ENCODE peak calls at places on chromosome 6, in eight cellular contexts. U, S, A, F, I, H, Y and W are unnamed samples.

GRCh38 chr6:84847349-84848160 is 83.2 kb upstream of the TBX18 start:
- DNase-seq in S (no peak), A (no peak), U (peak), F (no peak), I (no peak), Y (no peak), H (peak), W (peak)

GRCh38 chr6:116465246-116465645 is 4.1 kb downstream of the CALHM6 start:
- DNase-seq in S (no peak), I (no peak), U (no peak), H (no peak), Y (no peak), A (no peak), F (no peak), W (no peak)

GRCh38 chr6:14544689-14545088 is 427.1 kb downstream of the CD83 start:
- DNase-seq in H (no peak), Y (no peak), U (no peak), F (no peak), S (no peak), I (no peak), A (no peak), W (no peak)

GRCh38 chr6:77415706-77416105 is 47.6 kb downstream of the HTR1B start:
- DNase-seq in Y (no peak), F (no peak), A (no peak), H (no peak), I (no peak), U (no peak), S (no peak), W (no peak)

GRCh38 chr6:44054635-44055559 is 72.4 kb downstream of the MRPL14 start:
- DNase-seq in Y (no peak), S (no peak), U (no peak), I (no peak), H (no peak), F (no peak), A (no peak), W (no peak)

GRCh38 chr6:3568396-3569082 is 111.7 kb upstream of the SLC22A23 start:
- DNase-seq in I (no peak), F (no peak), S (no peak), H (no peak), U (peak), A (no peak), Y (no peak), W (peak)

GRCh38 chr6:135901776-135902524 is 50.4 kb downstream of the PDE7B start:
- DNase-seq in F (peak), U (peak), Y (no peak), H (no peak), S (no peak), I (no peak), A (no peak), W (peak)

GRCh38 chr6:5981274-5982026 is 25.3 kb downstream of the NRN1 start:
- DNase-seq in H (peak), I (no peak), S (no peak), U (no peak), A (no peak), F (no peak), Y (no peak), W (no peak)

GRCh38 chr6:8627085-8627861 is 191.9 kb upstream of the SLC35B3 start:
- DNase-seq in A (no peak), H (no peak), I (peak), F (no peak), U (no peak), Y (no peak), S (no peak), W (peak)

GRCh38 chr6:150517175-150517574 is 82.5 kb upstream of the PLEKHG1 start:
- DNase-seq in H (no peak), A (no peak), Y (no peak), F (no peak), S (no peak), U (no peak), I (no peak), W (no peak)

GRCh38 chr6:21748343-21749063 is 155.0 kb downstream of the SOX4 start:
- DNase-seq in S (no peak), A (no peak), F (no peak), U (peak), Y (no peak), I (peak), H (no peak), W (peak)

GRCh38 chr6:14458669-14459266 is 341.2 kb downstream of the CD83 start:
- DNase-seq in S (no peak), H (peak), F (no peak), Y (no peak), U (peak), A (no peak), I (no peak), W (peak)

GRCh38 chr6:44826277-44826676 is 438.8 kb downstream of the CDC5L start:
- DNase-seq in U (no peak), A (no peak), F (no peak), Y (no peak), H (no peak), S (no peak), I (no peak), W (no peak)

GRCh38 chr6:30883476-30883742 is 910 bp upstream of the DDR1 start:
- DNase-seq in H (no peak), U (no peak), A (no peak), I (no peak), F (no peak), S (no peak), Y (no peak), W (no peak)

GRCh38 chr6:3882865-3883264 is 33.7 kb downstream of the FAM50B start:
- DNase-seq in I (no peak), H (peak), A (no peak), F (no peak), U (peak), Y (no peak), S (no peak), W (no peak)

GRCh38 chr6:155341130-155341828 is 27.0 kb upstream of the TFB1M start:
- DNase-seq in I (peak), A (no peak), H (no peak), Y (peak), F (no peak), S (no peak), U (peak), W (peak)

GRCh38 chr6:161342039-161342438 is 68.2 kb upstream of the AGPAT4 start:
- DNase-seq in U (no peak), I (no peak), H (no peak), F (no peak), S (no peak), A (no peak), Y (no peak), W (no peak)

GRCh38 chr6:154606457-154606856 is 96.0 kb upstream of the CNKSR3 start:
- DNase-seq in U (no peak), H (no peak), S (no peak), A (peak), Y (peak), F (no peak), I (peak), W (no peak)

GRCh38 chr6:39686980-39687379 is 38.2 kb downstream of the KIF6 start:
- DNase-seq in F (no peak), H (no peak), U (no peak), Y (no peak), A (no peak), S (no peak), I (no peak), W (no peak)

GRCh38 chr6:6686748-6687601 is 98.5 kb downstream of the LY86 start:
- DNase-seq in I (no peak), U (peak), Y (no peak), A (no peak), F (peak), H (no peak), S (peak), W (peak)

GRCh38 chr6:112283621-112284020 is 29.3 kb upstream of the LAMA4 start:
- DNase-seq in Y (no peak), H (no peak), F (no peak), I (no peak), A (no peak), S (no peak), U (no peak), W (no peak)

GRCh38 chr6:122323361-122323760 is 76.1 kb upstream of the HSF2 start:
- DNase-seq in S (no peak), Y (no peak), I (no peak), F (no peak), U (no peak), H (no peak), A (no peak), W (peak)

GRCh38 chr6:163679753-163680152 is 265.2 kb downstream of the QKI start:
- DNase-seq in A (no peak), S (no peak), I (no peak), F (no peak), Y (no peak), U (peak), H (no peak), W (peak)

GRCh38 chr6:17311595-17312311 is 30.6 kb downstream of the RBM24 start:
- DNase-seq in I (no peak), A (no peak), Y (no peak), S (no peak), U (peak), F (peak), H (no peak), W (peak)

GRCh38 chr6:106486236-106486635 is 125.7 kb downstream of the CRYBG1 start:
- DNase-seq in A (no peak), H (no peak), I (no peak), Y (no peak), F (no peak), S (no peak), U (no peak), W (peak)

GRCh38 chr6:12956991-12957320 is 240.4 kb downstream of the PHACTR1 start:
- DNase-seq in S (no peak), I (no peak), U (no peak), A (no peak), Y (no peak), H (no peak), F (no peak), W (no peak)

GRCh38 chr6:227074-227782 is 65.1 kb upstream of the DUSP22 start:
- DNase-seq in A (no peak), F (no peak), U (no peak), H (no peak), Y (peak), I (peak), S (no peak), W (peak)

GRCh38 chr6:225121-225721 is 67.1 kb upstream of the DUSP22 start:
- DNase-seq in I (peak), Y (peak), A (no peak), H (no peak), U (no peak), F (peak), S (no peak), W (no peak)

GRCh38 chr6:225907-226306 is 66.4 kb upstream of the DUSP22 start:
- DNase-seq in U (no peak), Y (no peak), S (no peak), I (peak), H (no peak), A (no peak), F (no peak), W (no peak)

GRCh38 chr6:227812-228338 is 64.4 kb upstream of the DUSP22 start:
- DNase-seq in H (no peak), I (peak), A (no peak), U (no peak), F (no peak), Y (peak), S (no peak), W (no peak)

GRCh38 chr6:226516-227073 is 65.7 kb upstream of the DUSP22 start:
- DNase-seq in H (no peak), S (no peak), Y (peak), A (no peak), U (no peak), F (no peak), I (peak), W (no peak)
- TF ChIP-seq CTCF in H (no peak), S (no peak), Y (no peak), A (no peak), U (no peak), F (no peak), I (no peak), W (no peak)

DNA sequence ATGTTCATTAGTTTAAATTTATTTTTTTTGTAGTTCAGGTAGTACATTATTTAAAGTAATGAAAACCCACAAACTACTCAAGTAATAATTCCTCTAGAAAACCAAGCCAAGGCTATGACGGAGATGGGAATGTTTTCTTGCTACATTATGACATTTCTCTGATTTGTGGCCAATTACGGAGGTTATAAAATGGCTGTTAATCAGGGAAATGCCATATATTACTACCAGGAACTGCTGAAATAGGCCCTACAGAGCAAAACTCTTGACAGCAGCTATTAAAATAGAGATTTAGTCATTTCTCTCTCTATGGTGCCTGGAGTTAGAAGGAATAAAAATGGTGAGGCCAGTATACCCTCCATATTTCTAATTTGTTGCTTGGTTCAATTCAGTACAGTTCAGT is 280.0 kb downstream of the ARHGAP18 start:
- DNase-seq in A (no peak), S (no peak), U (no peak), F (no peak), Y (no peak), H (no peak), I (no peak), W (no peak)
- H3K4me3 ChIP-seq in A (no peak), S (no peak), U (no peak), F (no peak), Y (no peak), H (no peak), I (no peak), W (no peak)

DNA sequence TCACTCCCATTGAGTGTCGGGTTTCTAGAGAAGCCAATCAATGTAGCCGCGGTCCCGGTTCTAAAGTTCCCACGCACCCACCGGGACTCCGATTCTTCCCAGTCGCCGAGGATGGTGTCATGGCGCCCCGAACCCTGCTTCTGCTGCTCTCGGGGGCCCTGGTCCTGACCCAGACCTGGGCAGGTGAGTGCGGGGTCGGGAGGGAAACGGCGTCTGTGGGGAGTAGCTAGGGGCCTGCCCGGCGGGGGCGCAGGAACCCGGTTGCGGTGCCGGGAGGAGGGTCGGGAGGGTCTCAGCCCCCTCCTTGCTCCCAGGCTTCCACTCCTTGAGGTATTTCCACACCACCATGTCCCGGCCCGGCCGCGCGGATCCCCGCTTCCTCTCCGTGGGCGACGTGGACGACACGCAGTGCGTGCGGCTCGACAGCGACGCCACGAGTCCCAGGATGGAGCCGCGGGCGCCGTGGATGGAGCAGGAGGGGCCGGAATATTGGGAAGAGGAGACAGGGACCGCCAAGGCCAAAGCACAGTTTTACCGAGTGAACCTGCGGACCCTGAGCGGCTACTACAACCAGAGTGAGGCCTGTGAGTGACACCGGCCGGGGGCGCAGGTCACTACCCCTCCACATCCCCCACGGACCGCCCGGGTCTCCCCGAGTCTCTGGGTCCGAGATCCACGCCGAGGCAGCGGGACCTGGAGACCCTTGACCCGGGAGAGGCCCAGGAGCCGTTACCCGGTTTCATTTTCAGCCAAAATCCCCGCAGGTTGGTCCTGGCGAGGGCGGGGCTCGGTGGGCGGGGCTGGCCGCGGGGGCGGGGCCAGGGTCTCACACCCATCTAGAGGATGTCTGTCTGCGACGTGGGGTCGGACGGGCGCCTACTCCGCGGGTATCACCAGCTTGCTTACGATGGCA is 35.2 kb upstream of the HLA-G start:
- DNase-seq in H (no peak), S (peak), F (peak), I (peak), Y (peak), A (no peak), U (peak), W (peak)
- TF ChIP-seq CTCF in H (peak), S (no peak), F (peak), I (peak), Y (peak), A (peak), U (peak), W (peak)

GRCh38 chr6:24650365-24650764 is 4.4 kb upstream of the KIAA0319 start:
- DNase-seq in U (no peak), F (no peak), H (no peak), A (no peak), S (no peak), Y (no peak), I (no peak), W (no peak)

GRCh38 chr6:24648276-24648675 is 2.3 kb upstream of the KIAA0319 start:
- DNase-seq in F (no peak), S (no peak), H (no peak), I (no peak), A (no peak), Y (no peak), U (no peak), W (no peak)

GRCh38 chr6:24643925-24644324 is 2.1 kb downstream of the KIAA0319 start:
- DNase-seq in A (no peak), H (no peak), F (no peak), I (no peak), S (no peak), Y (no peak), U (no peak), W (no peak)

GRCh38 chr6:24644377-24644776 is 1.6 kb downstream of the KIAA0319 start:
- DNase-seq in A (no peak), F (no peak), U (no peak), H (no peak), I (no peak), S (no peak), Y (no peak), W (no peak)

GRCh38 chr6:24646771-24647170 is 780 bp upstream of the KIAA0319 start:
- DNase-seq in Y (no peak), I (no peak), H (no peak), U (peak), F (no peak), A (no peak), S (no peak), W (peak)
- H3K4me3 ChIP-seq in Y (no peak), I (no peak), H (no peak), U (no peak), F (no peak), A (no peak), S (peak), W (no peak)

DNA sequence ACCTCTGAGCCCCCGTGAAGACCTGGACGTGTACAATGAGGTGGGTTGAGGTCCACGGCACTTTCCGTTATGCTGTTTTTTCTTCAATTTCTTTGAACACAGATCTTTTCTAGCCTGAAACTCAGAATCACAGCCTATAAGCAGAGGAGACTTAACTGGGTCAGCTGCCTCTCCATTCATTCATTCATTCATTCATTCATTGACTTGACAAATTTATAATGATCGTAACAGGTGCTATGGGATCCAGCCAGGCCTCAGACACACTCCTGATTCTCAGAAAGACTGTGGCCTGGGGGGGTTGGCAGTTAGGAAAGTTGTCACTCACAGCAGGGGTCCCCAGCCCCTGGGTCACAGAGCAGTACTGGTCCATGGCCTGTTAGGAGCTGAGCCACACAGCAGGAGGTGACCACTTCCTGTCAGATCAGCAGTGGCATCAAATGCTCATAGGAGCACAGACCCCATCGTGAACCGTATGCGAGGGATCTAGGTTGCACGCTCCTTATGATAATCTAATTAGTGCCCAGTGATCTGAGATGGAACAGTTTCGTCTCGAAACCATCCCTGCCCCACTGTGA is 38.6 kb upstream of the IRF4 start:
- DNase-seq in Y (no peak), F (no peak), U (no peak), I (no peak), A (no peak), S (no peak), H (no peak), W (no peak)
- TF ChIP-seq CTCF in Y (no peak), F (no peak), U (no peak), I (no peak), A (no peak), S (no peak), H (no peak), W (no peak)

DNA sequence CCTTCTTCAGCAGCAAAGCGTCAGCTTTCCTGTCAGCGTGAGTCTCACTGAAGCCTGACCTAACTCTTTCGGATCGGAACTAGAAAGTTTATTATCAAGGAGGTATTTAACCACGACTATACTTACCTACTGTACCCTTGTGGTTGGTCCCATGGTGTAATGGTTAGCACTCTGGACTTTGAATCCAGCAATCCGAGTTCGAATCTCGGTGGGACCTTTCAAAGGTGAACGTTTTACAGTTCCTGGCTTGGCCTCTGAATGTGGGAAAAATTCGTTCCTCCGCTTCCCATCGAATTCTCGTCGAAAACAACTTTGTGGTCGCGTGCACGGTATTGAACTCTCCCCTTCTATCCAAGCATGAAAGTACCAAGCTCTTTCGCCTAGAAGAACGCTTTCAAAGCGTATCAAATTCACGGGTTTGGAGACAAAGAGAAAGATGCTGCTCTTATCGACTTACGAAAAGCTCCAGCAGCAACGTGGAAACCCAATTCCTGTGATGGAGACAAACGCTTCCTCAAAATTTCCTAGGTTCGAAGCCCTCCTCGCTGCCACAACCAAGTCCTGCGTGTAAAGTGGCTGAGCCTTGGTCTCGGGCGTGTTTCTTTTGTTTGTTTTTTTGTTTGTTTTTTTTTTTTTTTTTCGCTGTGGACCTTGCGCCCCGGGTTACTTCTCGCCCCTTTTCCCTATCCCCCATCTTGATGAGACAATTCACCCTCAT is 63.7 kb downstream of the GPX5 start:
- DNase-seq in U (peak), I (peak), H (peak), A (peak), Y (peak), F (no peak), S (peak), W (peak)
- H3K4me3 ChIP-seq in U (peak), I (peak), H (peak), A (no peak), Y (no peak), F (no peak), S (peak), W (peak)

GRCh38 chr6:62891065-62891647 is 320.1 kb upstream of the FKBP1C start:
- DNase-seq in Y (no peak), A (no peak), S (peak), I (peak), U (peak), H (no peak), F (no peak), W (peak)
- TF ChIP-seq CTCF in Y (peak), A (peak), S (peak), I (peak), U (peak), H (no peak), F (no peak), W (peak)

GRCh38 chr6:27332692-27333641 is 20.9 kb upstream of the POM121L2 start:
- DNase-seq in A (peak), U (peak), I (peak), Y (peak), F (no peak), H (peak), S (no peak), W (peak)
- H3K4me3 ChIP-seq in A (peak), U (peak), I (peak), Y (peak), F (no peak), H (peak), S (no peak), W (peak)